ENCODE peak calls at places on chromosomes 7 and 10, in nine cellular contexts. U, X, H, Z, E, O, N, J and S are unnamed samples.

GRCh38 chr10:70368774-70369482 is 13.5 kb downstream of the LRRC20 start:
- DNase-seq in U (no peak), X (no peak), H (no peak), Z (no peak), E (no peak), O (no peak), N (no peak), J (no peak), S (no peak)

GRCh38 chr7:80231719-80232118 is 97.1 kb downstream of the GNAI1 start:
- DNase-seq in U (peak; percentile 47), X (no peak), H (peak; percentile 79), Z (peak; percentile 28), E (no peak), O (no peak), N (no peak), J (no peak), S (no peak)

GRCh38 chr10:98596404-98596803 is 149.7 kb upstream of the HPS1 start:
- DNase-seq in U (no peak), X (no peak), H (no peak), Z (no peak), E (no peak), O (no peak), N (no peak), J (no peak), S (no peak)

GRCh38 chr7:123115331-123115730 is 84.4 kb downstream of the SLC13A1 start:
- DNase-seq in U (no peak), X (no peak), H (no peak), Z (no peak), E (no peak), O (no peak), N (no peak), J (no peak), S (no peak)

GRCh38 chr7:142503036-142503435 is 245.2 kb upstream of the PRSS58 start:
- DNase-seq in U (no peak), X (no peak), H (no peak), Z (no peak), E (no peak), O (no peak), N (no peak), J (no peak), S (no peak)

GRCh38 chr10:43125881-43126731 is 12.1 kb upstream of the CSGALNACT2 start:
- DNase-seq in U (no peak), X (peak; percentile 47), H (no peak), Z (no peak), E (no peak), O (no peak), N (no peak), J (no peak), S (no peak)

GRCh38 chr10:44383749-44384600 is 922 bp downstream of the CXCL12 start:
- DNase-seq in U (peak; percentile 30), X (peak; percentile 41), H (peak; percentile 79), Z (peak; percentile 76), E (no peak), O (no peak), N (no peak), J (no peak), S (peak; percentile 72)

GRCh38 chr10:97336942-97337719 is 2.6 kb upstream of the FRAT2 start:
- DNase-seq in U (no peak), X (no peak), H (no peak), Z (no peak), E (peak; percentile 53), O (no peak), N (peak; percentile 24), J (no peak), S (no peak)

GRCh38 chr7:91671245-91671644 is 209.3 kb downstream of the MTERF1 start:
- DNase-seq in U (no peak), X (no peak), H (no peak), Z (no peak), E (no peak), O (no peak), N (no peak), J (no peak), S (no peak)

GRCh38 chr10:29915116-29915785 is 144.1 kb downstream of the JCAD start:
- DNase-seq in U (no peak), X (no peak), H (no peak), Z (no peak), E (no peak), O (no peak), N (no peak), J (no peak), S (no peak)

GRCh38 chr7:155638366-155638765 is 6.1 kb upstream of the RBM33 start:
- DNase-seq in U (no peak), X (no peak), H (no peak), Z (no peak), E (no peak), O (no peak), N (no peak), J (no peak), S (no peak)

GRCh38 chr10:76946268-76946667 is 691.3 kb downstream of the KCNMA1 start:
- DNase-seq in U (peak; percentile 23), X (no peak), H (peak; percentile 83), Z (peak; percentile 27), E (no peak), O (no peak), N (no peak), J (no peak), S (no peak)

GRCh38 chr7:80439894-80440811 is 71.7 kb downstream of the GNAT3 start:
- DNase-seq in U (peak; percentile 79), X (no peak), H (peak; percentile 84), Z (peak; percentile 28), E (no peak), O (no peak), N (no peak), J (no peak), S (no peak)

GRCh38 chr10:58856508-58857240 is 319.8 kb upstream of the PHYHIPL start:
- DNase-seq in U (peak; percentile 94), X (no peak), H (peak; percentile 95), Z (peak; percentile 88), E (no peak), O (no peak), N (no peak), J (no peak), S (no peak)

GRCh38 chr7:135251502-135252327 is 18.1 kb downstream of the STRA8 start:
- DNase-seq in U (no peak), X (no peak), H (no peak), Z (no peak), E (no peak), O (no peak), N (no peak), J (no peak), S (no peak)

GRCh38 chr7:6012355-6013104 is 3.5 kb downstream of the AIMP2 start:
- DNase-seq in U (peak; percentile 22), X (no peak), H (peak; percentile 55), Z (no peak), E (no peak), O (no peak), N (no peak), J (no peak), S (no peak)

GRCh38 chr10:132401396-132402168 is 4.6 kb downstream of the PWWP2B start:
- DNase-seq in U (no peak), X (no peak), H (no peak), Z (no peak), E (no peak), O (no peak), N (no peak), J (no peak), S (peak; percentile 40)

GRCh38 chr7:5495581-5496375 is 72.1 kb upstream of the TNRC18 start:
- DNase-seq in U (no peak), X (no peak), H (no peak), Z (no peak), E (peak; percentile 46), O (no peak), N (no peak), J (no peak), S (peak; percentile 90)

GRCh38 chr10:103273026-103273425 is 3.9 kb upstream of the INA start:
- DNase-seq in U (peak; percentile 99), X (no peak), H (peak; percentile 99), Z (peak; percentile 93), E (no peak), O (no peak), N (no peak), J (no peak), S (no peak)

GRCh38 chr10:89426230-89426868 is 12.0 kb downstream of the IFIT5 start:
- DNase-seq in U (peak; percentile 54), X (no peak), H (peak; percentile 74), Z (peak; percentile 55), E (peak; percentile 16), O (no peak), N (no peak), J (no peak), S (no peak)

GRCh38 chr7:3309140-3309539 is 8.1 kb downstream of the SDK1 start:
- DNase-seq in U (no peak), X (no peak), H (no peak), Z (no peak), E (peak; percentile 63), O (no peak), N (no peak), J (no peak), S (no peak)

GRCh38 chr10:114825513-114826253 is 4.1 kb downstream of the FHIP2A start:
- DNase-seq in U (peak; percentile 97), X (no peak), H (peak; percentile 84), Z (peak; percentile 61), E (no peak), O (no peak), N (no peak), J (no peak), S (no peak)

GRCh38 chr7:142614116-142614515 is 135.2 kb upstream of the PRSS1 start:
- DNase-seq in U (no peak), X (no peak), H (peak; percentile 43), Z (peak; percentile 16), E (no peak), O (no peak), N (no peak), J (no peak), S (no peak)

GRCh38 chr10:72321248-72322029 is 33.3 kb downstream of the DNAJB12 start:
- DNase-seq in U (no peak), X (no peak), H (no peak), Z (no peak), E (no peak), O (no peak), N (no peak), J (peak; percentile 34), S (peak; percentile 34)

GRCh38 chr10:122630526-122630925 is 69.1 kb downstream of the C10orf120 start:
- DNase-seq in U (no peak), X (no peak), H (no peak), Z (no peak), E (no peak), O (no peak), N (no peak), J (no peak), S (no peak)

GRCh38 chr7:123275036-123275753 is 75.4 kb upstream of the SLC13A1 start:
- DNase-seq in U (no peak), X (no peak), H (no peak), Z (no peak), E (no peak), O (no peak), N (no peak), J (no peak), S (no peak)

GRCh38 chr7:36047254-36047653 is 105.8 kb upstream of the EEPD1 start:
- DNase-seq in U (no peak), X (no peak), H (peak; percentile 23), Z (no peak), E (no peak), O (no peak), N (no peak), J (no peak), S (no peak)

GRCh38 chr10:3652886-3653285 is 132.1 kb downstream of the KLF6 start:
- DNase-seq in U (no peak), X (no peak), H (peak; percentile 61), Z (peak; percentile 33), E (no peak), O (no peak), N (no peak), J (no peak), S (no peak)

GRCh38 chr10:133159950-133160812 is at the start of gene KNDC1:
- DNase-seq in U (no peak), X (peak; percentile 71), H (peak; percentile 72), Z (peak; percentile 90), E (no peak), O (no peak), N (peak; percentile 18), J (no peak), S (peak; percentile 37)

GRCh38 chr7:91240546-91240945 is 23.7 kb upstream of the FZD1 start:
- DNase-seq in U (peak; percentile 53), X (no peak), H (peak; percentile 83), Z (no peak), E (no peak), O (no peak), N (no peak), J (no peak), S (no peak)

GRCh38 chr10:37856881-37857286 is 526 bp downstream of the ZNF248 start:
- DNase-seq in U (peak; percentile 1), X (no peak), H (no peak), Z (peak; percentile 28), E (no peak), O (no peak), N (peak; percentile 28), J (peak; percentile 38), S (no peak)